ENCODE peak calls at places on chromosomes 13 and 19, in nine cellular contexts. O is pancreas, K is stomach, S is psoas muscle, I is GM12878, H is heart left ventricle, P is A549, G is neural progenitor cell, W is mucosa of descending colon. T is an unnamed sample.
A peak's percentile ranks its signal among the peaks of the same experiment; 100 is the strongest.

GRCh38 chr13:20403826-20404225 is 121.8 kb downstream of the CRYL1 start:
- DNase-seq in O (no peak), K (peak; percentile 8), S (no peak), I (no peak), H (no peak), P (no peak), G (no peak), W (no peak), T (no peak)

GRCh38 chr13:46871557-46871956 is 25.3 kb downstream of the HTR2A start:
- DNase-seq in O (no peak), K (no peak), S (no peak), I (no peak), H (no peak), P (no peak), G (no peak), W (no peak), T (no peak)

GRCh38 chr19:52992109-52993004 is 21.4 kb upstream of the ERVV-1 start:
- DNase-seq in O (peak; percentile 20), K (peak; percentile 27), S (no peak), I (no peak), H (peak; percentile 37), P (no peak), G (peak; percentile 41), W (peak; percentile 34), T (no peak)

GRCh38 chr19:48656840-48657474 is 11.0 kb upstream of the CA11 start:
- DNase-seq in O (no peak), K (no peak), S (no peak), I (no peak), H (no peak), P (peak; percentile 65), G (no peak), W (no peak), T (no peak)

GRCh38 chr19:7397687-7398086 is 49.0 kb downstream of the ARHGEF18 start:
- DNase-seq in O (no peak), K (no peak), S (no peak), I (no peak), H (no peak), P (no peak), G (no peak), W (no peak), T (no peak)

GRCh38 chr19:38849746-38850230 is at the start of gene HNRNPL:
- DNase-seq in O (no peak), K (peak; percentile 99), S (no peak), I (no peak), H (peak; percentile 100), P (no peak), G (no peak), W (no peak), T (no peak)

GRCh38 chr13:40206241-40207109 is 460.0 kb downstream of the FOXO1 start:
- DNase-seq in O (no peak), K (peak; percentile 46), S (no peak), I (peak; percentile 53), H (no peak), P (no peak), G (no peak), W (no peak), T (no peak)

GRCh38 chr19:55158848-55159793 is 1.6 kb upstream of the TNNI3 start:
- DNase-seq in O (no peak), K (no peak), S (peak; percentile 68), I (no peak), H (peak; percentile 92), P (peak; percentile 47), G (no peak), W (no peak), T (no peak)

GRCh38 chr13:105591308-105591707 is 944.2 kb downstream of the EFNB2 start:
- DNase-seq in O (no peak), K (no peak), S (no peak), I (no peak), H (no peak), P (no peak), G (no peak), W (no peak), T (no peak)

GRCh38 chr13:102643656-102644055 is 46.9 kb downstream of the TPP2 start:
- DNase-seq in O (no peak), K (no peak), S (no peak), I (no peak), H (no peak), P (no peak), G (no peak), W (no peak), T (no peak)

GRCh38 chr19:38387550-38388309 is at the start of gene GGN:
- DNase-seq in O (peak; percentile 79), K (peak; percentile 86), S (peak; percentile 88), I (no peak), H (peak; percentile 75), P (peak; percentile 98), G (peak; percentile 99), W (peak; percentile 85), T (peak; percentile 60)

GRCh38 chr19:49896863-49897621 is at the start of gene IL4I1:
- DNase-seq in O (no peak), K (no peak), S (no peak), I (peak; percentile 96), H (no peak), P (no peak), G (no peak), W (peak; percentile 51), T (peak; percentile 75)

GRCh38 chr19:30677702-30678101 is 305.5 kb downstream of the ZNF536 start:
- DNase-seq in O (no peak), K (no peak), S (no peak), I (no peak), H (no peak), P (no peak), G (no peak), W (no peak), T (no peak)

GRCh38 chr13:90185734-90186133 is 1161.8 kb upstream of the MIR17HG start:
- DNase-seq in O (no peak), K (no peak), S (no peak), I (no peak), H (no peak), P (no peak), G (no peak), W (no peak), T (no peak)

GRCh38 chr19:30523791-30524190 is 151.6 kb downstream of the ZNF536 start:
- DNase-seq in O (no peak), K (no peak), S (no peak), I (no peak), H (no peak), P (no peak), G (no peak), W (no peak), T (no peak)

GRCh38 chr19:19747357-19748220 is 14.7 kb upstream of the ZNF14 start:
- DNase-seq in O (no peak), K (peak; percentile 20), S (no peak), I (no peak), H (no peak), P (no peak), G (no peak), W (no peak), T (no peak)

GRCh38 chr13:78732445-78733017 is 73.6 kb upstream of the OBI1 start:
- DNase-seq in O (no peak), K (no peak), S (no peak), I (no peak), H (no peak), P (no peak), G (no peak), W (no peak), T (no peak)

GRCh38 chr19:43545276-43545675 is 12.3 kb downstream of the ZNF575 start:
- DNase-seq in O (no peak), K (no peak), S (no peak), I (no peak), H (peak; percentile 14), P (no peak), G (no peak), W (no peak), T (no peak)

GRCh38 chr13:35994131-35994966 is 136.8 kb downstream of the DCLK1 start:
- DNase-seq in O (peak; percentile 49), K (no peak), S (peak; percentile 81), I (no peak), H (peak; percentile 82), P (no peak), G (no peak), W (no peak), T (no peak)

DNA sequence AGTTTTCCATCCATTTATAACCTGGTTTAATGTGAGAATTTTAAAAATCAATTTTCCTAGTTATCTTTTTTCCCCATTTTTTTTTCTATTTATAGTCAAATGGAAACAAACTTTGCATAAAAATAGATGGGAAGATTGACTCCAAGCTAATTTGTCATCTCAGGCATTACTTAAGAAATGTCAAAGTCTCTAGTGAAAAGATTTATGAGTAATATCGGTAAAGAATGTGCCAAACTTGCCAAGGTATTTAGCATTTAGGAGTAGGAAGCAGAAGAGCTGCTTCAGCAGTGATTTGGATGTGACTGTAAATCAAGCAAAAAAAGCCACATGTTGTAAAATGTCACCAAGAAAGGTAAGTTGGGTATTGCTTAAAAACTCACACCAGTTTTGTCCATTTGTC is 108.6 kb downstream of the LACC1 start:
- DNase-seq in O (no peak), K (no peak), S (no peak), I (no peak), H (no peak), P (no peak), G (no peak), W (no peak), T (no peak)
- TF ChIP-seq CTCF in O (no peak), K (no peak), S (no peak), I (no peak), H (no peak), P (no peak), G (no peak), W (no peak), T (no peak)

DNA sequence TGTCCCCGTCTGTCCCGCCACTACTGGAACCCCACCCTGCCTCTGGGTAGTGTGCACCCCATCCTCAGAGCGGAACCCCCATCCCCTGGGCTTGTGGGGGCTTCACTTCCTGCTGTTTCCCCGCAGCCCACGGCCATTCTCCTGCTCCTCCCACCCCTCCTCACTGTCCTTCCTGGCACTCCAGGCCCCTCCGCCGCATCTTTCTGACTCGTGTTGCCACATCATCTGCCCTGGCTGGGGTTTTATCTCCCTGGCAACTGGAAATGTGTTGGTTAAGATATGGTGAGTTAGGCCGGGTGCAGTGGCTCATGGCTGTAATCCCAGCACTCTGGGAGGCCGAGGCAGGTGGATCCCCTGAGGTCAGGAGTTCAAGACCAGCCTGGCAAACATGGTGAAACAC is 37.3 kb downstream of the KDM4B start:
- DNase-seq in O (no peak), K (no peak), S (no peak), I (no peak), H (no peak), P (no peak), G (no peak), W (no peak), T (no peak)
- H3K4me1 ChIP-seq in O (no peaks in the 10 kb centered on the region), K (peaks cover 41% of the 10 kb centered on the region), S (peaks cover 13% of the 10 kb centered on the region), I (no peaks in the 10 kb centered on the region), H (peaks cover 5% of the 10 kb centered on the region), P (peaks cover 12% of the 10 kb centered on the region), G (no peaks in the 10 kb centered on the region), W (no peaks in the 10 kb centered on the region), T (no peaks in the 10 kb centered on the region)

DNA sequence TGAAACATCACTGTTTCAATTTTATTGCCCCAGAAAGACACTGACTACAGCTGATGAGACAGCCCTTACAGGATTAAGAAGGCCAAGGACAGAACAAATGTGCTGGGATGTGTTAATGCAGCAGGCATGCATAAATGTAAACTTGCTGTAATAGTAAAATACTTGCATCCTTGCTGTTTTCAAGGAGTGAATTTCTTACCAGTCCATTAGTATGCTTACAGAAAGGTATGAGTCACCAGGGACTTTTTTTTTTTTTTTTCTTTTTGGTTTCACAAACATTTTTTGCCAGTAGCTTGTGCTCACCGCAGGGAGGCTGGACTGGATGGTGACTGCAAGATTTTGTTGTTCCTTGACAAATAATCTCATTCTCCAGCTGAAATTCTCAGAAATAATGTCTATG is 55.1 kb downstream of the GPR180 start:
- DNase-seq in O (no peak), K (no peak), S (no peak), I (peak; percentile 12), H (no peak), P (peak; percentile 35), G (no peak), W (no peak), T (peak; percentile 44)
- TF ChIP-seq CTCF in O (no peak), K (no peak), S (no peak), I (no peak), H (no peak), P (no peak), G (no peak), W (no peak), T (no peak)

GRCh38 chr19:1261863-1262686 is 7.1 kb upstream of the CIRBP start:
- DNase-seq in O (peak; percentile 95), K (peak; percentile 96), S (peak; percentile 87), I (no peak), H (peak; percentile 86), P (peak; percentile 80), G (peak; percentile 23), W (peak; percentile 95), T (no peak)
- H3K4me1 ChIP-seq in O (peaks cover 29% of the 10 kb centered on the region), K (peaks cover 95% of the 10 kb centered on the region), S (peaks cover 50% of the 10 kb centered on the region), I (peaks cover 59% of the 10 kb centered on the region), H (peaks cover 78% of the 10 kb centered on the region), P (peaks cover 68% of the 10 kb centered on the region), G (peaks cover 59% of the 10 kb centered on the region), W (peaks cover 70% of the 10 kb centered on the region), T (peaks cover 30% of the 10 kb centered on the region)

T was measured in MM.1S.